ENCODE peak calls at places on chromosomes 3 and 15, in seven cellular contexts. One of them, this sample, is unnamed.

GRCh38 chr3:173586176-173586575 is 188.6 kb downstream of the NLGN1 start:
- DNase-seq in effector memory CD4-positive, alpha-beta T cell: no peak
- DNase-seq in AG10803: peak; percentile 23
- DNase-seq in HuH-7: no peak
- DNase-seq in NAMALWA: no peak
- DNase-seq in Ammon's horn: no peak
- DNase-seq in frontal cortex: no peak
- DNase-seq in this sample: no peak

GRCh38 chr3:47646362-47646761 is 67.7 kb upstream of the CSPG5 start:
- DNase-seq in Ammon's horn: no peak
- DNase-seq in NAMALWA: no peak
- DNase-seq in frontal cortex: no peak
- DNase-seq in HuH-7: no peak
- DNase-seq in AG10803: peak; percentile 88
- DNase-seq in effector memory CD4-positive, alpha-beta T cell: no peak
- DNase-seq in this sample: no peak

GRCh38 chr3:171967932-171968678 is 71.3 kb upstream of the FNDC3B start:
- DNase-seq in effector memory CD4-positive, alpha-beta T cell: no peak
- DNase-seq in HuH-7: no peak
- DNase-seq in Ammon's horn: no peak
- DNase-seq in NAMALWA: no peak
- DNase-seq in AG10803: peak; percentile 80
- DNase-seq in frontal cortex: no peak
- DNase-seq in this sample: no peak

GRCh38 chr3:132134611-132135010 is 99.8 kb upstream of the CPNE4 start:
- DNase-seq in NAMALWA: no peak
- DNase-seq in Ammon's horn: no peak
- DNase-seq in effector memory CD4-positive, alpha-beta T cell: no peak
- DNase-seq in HuH-7: no peak
- DNase-seq in frontal cortex: no peak
- DNase-seq in AG10803: peak; percentile 92
- DNase-seq in this sample: no peak

GRCh38 chr3:71288269-71288930 is 295.1 kb downstream of the FOXP1 start:
- DNase-seq in Ammon's horn: no peak
- DNase-seq in NAMALWA: no peak
- DNase-seq in effector memory CD4-positive, alpha-beta T cell: no peak
- DNase-seq in AG10803: peak; percentile 37
- DNase-seq in frontal cortex: no peak
- DNase-seq in HuH-7: no peak
- DNase-seq in this sample: no peak

GRCh38 chr3:25661694-25662455 is 2.8 kb downstream of the TOP2B start:
- DNase-seq in HuH-7: no peak
- DNase-seq in frontal cortex: no peak
- DNase-seq in effector memory CD4-positive, alpha-beta T cell: no peak
- DNase-seq in NAMALWA: peak; percentile 71
- DNase-seq in Ammon's horn: peak; percentile 22
- DNase-seq in AG10803: peak; percentile 15
- DNase-seq in this sample: no peak

GRCh38 chr3:105352976-105353375 is 13.7 kb upstream of the ALCAM start:
- DNase-seq in Ammon's horn: no peak
- DNase-seq in HuH-7: no peak
- DNase-seq in effector memory CD4-positive, alpha-beta T cell: no peak
- DNase-seq in AG10803: no peak
- DNase-seq in NAMALWA: no peak
- DNase-seq in frontal cortex: no peak
- DNase-seq in this sample: no peak

GRCh38 chr3:150300847-150301517 is 107.1 kb upstream of the TSC22D2 start:
- DNase-seq in effector memory CD4-positive, alpha-beta T cell: no peak
- DNase-seq in frontal cortex: no peak
- DNase-seq in HuH-7: no peak
- DNase-seq in AG10803: no peak
- DNase-seq in Ammon's horn: no peak
- DNase-seq in NAMALWA: no peak
- DNase-seq in this sample: no peak

GRCh38 chr3:181704421-181705066 is 7.2 kb upstream of the SOX2 start:
- DNase-seq in AG10803: no peak
- DNase-seq in Ammon's horn: no peak
- DNase-seq in effector memory CD4-positive, alpha-beta T cell: no peak
- DNase-seq in NAMALWA: no peak
- DNase-seq in frontal cortex: no peak
- DNase-seq in HuH-7: no peak
- DNase-seq in this sample: no peak

GRCh38 chr15:63232400-63232799 is 43.0 kb downstream of the RAB8B start:
- DNase-seq in HuH-7: no peak
- DNase-seq in effector memory CD4-positive, alpha-beta T cell: no peak
- DNase-seq in AG10803: no peak
- DNase-seq in frontal cortex: no peak
- DNase-seq in NAMALWA: peak; percentile 13
- DNase-seq in Ammon's horn: no peak
- DNase-seq in this sample: no peak

GRCh38 chr15:96068897-96069296 is 261.6 kb upstream of the NR2F2 start:
- DNase-seq in effector memory CD4-positive, alpha-beta T cell: no peak
- DNase-seq in AG10803: no peak
- DNase-seq in HuH-7: no peak
- DNase-seq in Ammon's horn: no peak
- DNase-seq in NAMALWA: no peak
- DNase-seq in frontal cortex: no peak
- DNase-seq in this sample: no peak

GRCh38 chr15:81160312-81161214 is 26.5 kb downstream of the CFAP161 start:
- DNase-seq in frontal cortex: no peak
- DNase-seq in HuH-7: no peak
- DNase-seq in effector memory CD4-positive, alpha-beta T cell: no peak
- DNase-seq in NAMALWA: no peak
- DNase-seq in AG10803: peak; percentile 94
- DNase-seq in Ammon's horn: peak; percentile 29
- DNase-seq in this sample: peak; percentile 11

GRCh38 chr3:33358172-33358781 is 81.0 kb downstream of the FBXL2 start:
- DNase-seq in AG10803: no peak
- DNase-seq in NAMALWA: no peak
- DNase-seq in HuH-7: no peak
- DNase-seq in frontal cortex: no peak
- DNase-seq in Ammon's horn: no peak
- DNase-seq in effector memory CD4-positive, alpha-beta T cell: no peak
- DNase-seq in this sample: no peak

GRCh38 chr3:46406786-46407611 is at the start of the genes CCR5AS and CCRL2:
- DNase-seq in AG10803: peak; percentile 18
- DNase-seq in HuH-7: no peak
- DNase-seq in effector memory CD4-positive, alpha-beta T cell: no peak
- DNase-seq in NAMALWA: no peak
- DNase-seq in Ammon's horn: peak; percentile 68
- DNase-seq in frontal cortex: no peak
- DNase-seq in this sample: peak; percentile 89

GRCh38 chr3:69097407-69098086 is 12.8 kb downstream of the ARL6IP5 start:
- DNase-seq in HuH-7: no peak
- DNase-seq in effector memory CD4-positive, alpha-beta T cell: no peak
- DNase-seq in frontal cortex: no peak
- DNase-seq in Ammon's horn: no peak
- DNase-seq in NAMALWA: no peak
- DNase-seq in AG10803: no peak
- DNase-seq in this sample: no peak

GRCh38 chr3:89098964-89099585 is 8.3 kb upstream of the EPHA3 start:
- DNase-seq in AG10803: peak; percentile 66
- DNase-seq in frontal cortex: no peak
- DNase-seq in HuH-7: no peak
- DNase-seq in Ammon's horn: peak; percentile 63
- DNase-seq in effector memory CD4-positive, alpha-beta T cell: no peak
- DNase-seq in NAMALWA: peak; percentile 57
- DNase-seq in this sample: peak; percentile 35

GRCh38 chr3:184590795-184591194 is 29.2 kb downstream of the EPHB3 start:
- DNase-seq in HuH-7: no peak
- DNase-seq in NAMALWA: no peak
- DNase-seq in effector memory CD4-positive, alpha-beta T cell: no peak
- DNase-seq in frontal cortex: no peak
- DNase-seq in Ammon's horn: no peak
- DNase-seq in AG10803: no peak
- DNase-seq in this sample: no peak

GRCh38 chr15:90933310-90933709 is 961 bp upstream of the HDDC3 start:
- DNase-seq in NAMALWA: no peak
- DNase-seq in HuH-7: no peak
- DNase-seq in AG10803: no peak
- DNase-seq in frontal cortex: no peak
- DNase-seq in effector memory CD4-positive, alpha-beta T cell: no peak
- DNase-seq in Ammon's horn: no peak
- DNase-seq in this sample: no peak

GRCh38 chr15:62758952-62759349 is 283.6 kb upstream of the TPM1 start:
- DNase-seq in NAMALWA: no peak
- DNase-seq in Ammon's horn: no peak
- DNase-seq in effector memory CD4-positive, alpha-beta T cell: no peak
- DNase-seq in HuH-7: no peak
- DNase-seq in AG10803: no peak
- DNase-seq in frontal cortex: no peak
- DNase-seq in this sample: no peak

GRCh38 chr3:162295323-162295983 is 798.8 kb downstream of the OTOL1 start:
- DNase-seq in effector memory CD4-positive, alpha-beta T cell: no peak
- DNase-seq in HuH-7: no peak
- DNase-seq in Ammon's horn: no peak
- DNase-seq in AG10803: peak; percentile 96
- DNase-seq in frontal cortex: no peak
- DNase-seq in NAMALWA: no peak
- DNase-seq in this sample: no peak

GRCh38 chr3:79767953-79768282 is at the start of gene ROBO1:
- DNase-seq in frontal cortex: no peak
- DNase-seq in Ammon's horn: peak; percentile 29
- DNase-seq in NAMALWA: no peak
- DNase-seq in effector memory CD4-positive, alpha-beta T cell: no peak
- DNase-seq in AG10803: no peak
- DNase-seq in HuH-7: no peak
- DNase-seq in this sample: no peak

GRCh38 chr15:29676961-29677402 is 145.3 kb downstream of the TJP1 start:
- DNase-seq in Ammon's horn: no peak
- DNase-seq in HuH-7: no peak
- DNase-seq in NAMALWA: no peak
- DNase-seq in effector memory CD4-positive, alpha-beta T cell: no peak
- DNase-seq in frontal cortex: no peak
- DNase-seq in AG10803: no peak
- DNase-seq in this sample: no peak

GRCh38 chr3:4820296-4821121 is 158.7 kb upstream of the BHLHE40 start:
- DNase-seq in NAMALWA: no peak
- DNase-seq in HuH-7: no peak
- DNase-seq in effector memory CD4-positive, alpha-beta T cell: peak; percentile 6
- DNase-seq in Ammon's horn: no peak
- DNase-seq in AG10803: no peak
- DNase-seq in frontal cortex: no peak
- DNase-seq in this sample: no peak

GRCh38 chr3:193975072-193975535 is 160.8 kb upstream of the HES1 start:
- DNase-seq in NAMALWA: no peak
- DNase-seq in HuH-7: peak; percentile 72
- DNase-seq in effector memory CD4-positive, alpha-beta T cell: no peak
- DNase-seq in frontal cortex: no peak
- DNase-seq in Ammon's horn: no peak
- DNase-seq in AG10803: no peak
- DNase-seq in this sample: no peak

GRCh38 chr3:96813820-96814580 is 394 bp upstream of the EPHA6 start:
- DNase-seq in Ammon's horn: peak; percentile 59
- DNase-seq in NAMALWA: no peak
- DNase-seq in effector memory CD4-positive, alpha-beta T cell: no peak
- DNase-seq in AG10803: peak; percentile 35
- DNase-seq in frontal cortex: peak; percentile 55
- DNase-seq in HuH-7: peak; percentile 73
- DNase-seq in this sample: peak; percentile 26

GRCh38 chr15:45631831-45632230 is 3.0 kb upstream of the SQOR start:
- DNase-seq in HuH-7: no peak
- DNase-seq in frontal cortex: no peak
- DNase-seq in Ammon's horn: no peak
- DNase-seq in effector memory CD4-positive, alpha-beta T cell: no peak
- DNase-seq in NAMALWA: no peak
- DNase-seq in AG10803: peak; percentile 40
- DNase-seq in this sample: no peak

GRCh38 chr3:120907659-120908029 is 361 bp upstream of the STXBP5L start:
- DNase-seq in effector memory CD4-positive, alpha-beta T cell: no peak
- DNase-seq in NAMALWA: no peak
- DNase-seq in frontal cortex: no peak
- DNase-seq in Ammon's horn: no peak
- DNase-seq in HuH-7: no peak
- DNase-seq in AG10803: no peak
- DNase-seq in this sample: no peak

GRCh38 chr3:33044676-33045075 is 52.3 kb downstream of the GLB1 start:
- DNase-seq in effector memory CD4-positive, alpha-beta T cell: no peak
- DNase-seq in frontal cortex: no peak
- DNase-seq in Ammon's horn: no peak
- DNase-seq in HuH-7: no peak
- DNase-seq in NAMALWA: no peak
- DNase-seq in AG10803: no peak
- DNase-seq in this sample: no peak

GRCh38 chr3:53069422-53070068 is 23.7 kb upstream of the SFMBT1 start:
- DNase-seq in AG10803: no peak
- DNase-seq in effector memory CD4-positive, alpha-beta T cell: no peak
- DNase-seq in Ammon's horn: no peak
- DNase-seq in frontal cortex: no peak
- DNase-seq in NAMALWA: no peak
- DNase-seq in HuH-7: no peak
- DNase-seq in this sample: no peak

GRCh38 chr3:133197619-133198018 is 159.4 kb downstream of the TMEM108 start:
- DNase-seq in NAMALWA: no peak
- DNase-seq in effector memory CD4-positive, alpha-beta T cell: no peak
- DNase-seq in AG10803: no peak
- DNase-seq in frontal cortex: no peak
- DNase-seq in HuH-7: no peak
- DNase-seq in Ammon's horn: no peak
- DNase-seq in this sample: no peak

GRCh38 chr3:64595253-64595694 is 92.5 kb downstream of the ADAMTS9 start:
- DNase-seq in NAMALWA: no peak
- DNase-seq in effector memory CD4-positive, alpha-beta T cell: no peak
- DNase-seq in HuH-7: no peak
- DNase-seq in AG10803: peak; percentile 91
- DNase-seq in frontal cortex: peak; percentile 7
- DNase-seq in Ammon's horn: peak; percentile 33
- DNase-seq in this sample: peak; percentile 16

This sample was measured in transverse colon.